ENCODE peak calls at places on chromosome 3, in four cellular contexts. A is fibroblast of lung, Y is WERI-Rb-1, O is HCT116. M is an unnamed sample.

GRCh38 chr3:71579301-71579933 is 4.1 kb downstream of the FOXP1 start:
- DNase-seq in A (peak; percentile 37), Y (no peak), O (no peak), M (no peak)

GRCh38 chr3:15982667-15983145 is 184.9 kb upstream of the ANKRD28 start:
- DNase-seq in O (peak; percentile 10), Y (no peak), A (peak; percentile 98), M (no peak)

GRCh38 chr3:29465836-29466235 is 185.0 kb downstream of the RBMS3 start:
- DNase-seq in Y (no peak), O (no peak), A (peak; percentile 78), M (no peak)

GRCh38 chr3:14299767-14300166 is 102.6 kb upstream of the SLC6A6 start:
- DNase-seq in O (no peak), A (no peak), Y (no peak), M (no peak)

GRCh38 chr3:73563896-73564582 is 60.7 kb downstream of the PDZRN3 start:
- DNase-seq in O (no peak), Y (no peak), A (peak; percentile 73), M (no peak)

GRCh38 chr3:87706176-87706575 is 352.6 kb downstream of the CGGBP1 start:
- DNase-seq in O (no peak), A (no peak), Y (no peak), M (no peak)

GRCh38 chr3:115875460-115875859 is 252.2 kb downstream of the GAP43 start:
- DNase-seq in Y (no peak), A (no peak), O (no peak), M (no peak)

GRCh38 chr3:64074091-64074490 is 50.8 kb upstream of the PSMD6 start:
- DNase-seq in Y (no peak), A (no peak), O (no peak), M (no peak)

GRCh38 chr3:5072100-5072816 is 49.8 kb upstream of the ARL8B start:
- DNase-seq in Y (no peak), O (no peak), A (no peak), M (peak; percentile 87)

GRCh38 chr3:52524752-52525661 is 8.7 kb downstream of the NT5DC2 start:
- DNase-seq in A (no peak), O (no peak), Y (no peak), M (peak; percentile 88)

GRCh38 chr3:29169456-29169855 is 111.4 kb upstream of the RBMS3 start:
- DNase-seq in A (no peak), Y (no peak), O (no peak), M (no peak)

GRCh38 chr3:29802057-29802456 is 521.2 kb downstream of the RBMS3 start:
- DNase-seq in O (no peak), A (no peak), Y (no peak), M (no peak)

GRCh38 chr3:50303038-50303815 is at the start of gene HYAL1:
- DNase-seq in A (no peak), O (peak; percentile 61), Y (peak; percentile 94), M (peak; percentile 54)

GRCh38 chr3:67037615-67038014 is 39.5 kb downstream of the KBTBD8 start:
- DNase-seq in A (no peak), O (no peak), Y (no peak), M (no peak)

GRCh38 chr3:156535162-156535627 is 19.7 kb downstream of the SSR3 start:
- DNase-seq in O (peak; percentile 56), Y (no peak), A (peak; percentile 100), M (no peak)

GRCh38 chr3:173007079-173007723 is 133.8 kb downstream of the SPATA16 start:
- DNase-seq in O (no peak), Y (no peak), A (no peak), M (no peak)

GRCh38 chr3:180802837-180803236 is 109.6 kb upstream of the FXR1 start:
- DNase-seq in O (peak; percentile 3), A (peak; percentile 9), Y (no peak), M (no peak)

GRCh38 chr3:71510485-71510884 is 73.0 kb downstream of the FOXP1 start:
- DNase-seq in A (peak; percentile 87), Y (no peak), O (no peak), M (no peak)

GRCh38 chr3:170689218-170689874 is 103.5 kb upstream of the SLC7A14 start:
- DNase-seq in A (peak; percentile 94), O (peak; percentile 16), Y (peak; percentile 17), M (peak; percentile 47)

GRCh38 chr3:111846717-111847116 is 12.3 kb upstream of the PHLDB2 start:
- DNase-seq in Y (no peak), A (peak; percentile 88), O (no peak), M (no peak)

GRCh38 chr3:51544011-51544775 is 5.7 kb downstream of the RAD54L2 start:
- DNase-seq in Y (no peak), A (no peak), O (no peak), M (no peak)

GRCh38 chr3:25663324-25664065 is 1.2 kb downstream of the TOP2B start:
- DNase-seq in A (peak; percentile 32), Y (peak; percentile 32), O (peak; percentile 8), M (no peak)

GRCh38 chr3:184176377-184177330 is 2.0 kb downstream of the AP2M1 start:
- DNase-seq in A (peak; percentile 94), Y (peak; percentile 94), O (peak; percentile 75), M (peak; percentile 93)

GRCh38 chr3:141335531-141336042 is 32.7 kb upstream of the ZBTB38 start:
- DNase-seq in Y (no peak), O (no peak), A (no peak), M (no peak)

GRCh38 chr3:126676919-126677705 is 22.2 kb upstream of the TXNRD3 start:
- DNase-seq in O (no peak), Y (no peak), A (peak; percentile 24), M (no peak)

GRCh38 chr3:179882322-179882721 is 154.4 kb downstream of the PEX5L start:
- DNase-seq in Y (no peak), O (no peak), A (peak; percentile 13), M (no peak)

GRCh38 chr3:46082849-46083248 is 55.6 kb upstream of the XCR1 start:
- DNase-seq in A (no peak), O (peak; percentile 39), Y (no peak), M (no peak)

GRCh38 chr3:129001101-129001816 is at the start of gene EFCC1:
- DNase-seq in A (peak; percentile 25), Y (no peak), O (no peak), M (no peak)

GRCh38 chr3:50395070-50395860 is 35.9 kb upstream of the TMEM115 start:
- DNase-seq in A (no peak), O (no peak), Y (no peak), M (no peak)

GRCh38 chr3:136250862-136251460 is 821 bp downstream of the PCCB start:
- DNase-seq in O (no peak), Y (peak; percentile 82), A (peak; percentile 64), M (peak; percentile 88)

GRCh38 chr3:37904614-37905047 is 43.0 kb downstream of the CTDSPL start:
- DNase-seq in Y (no peak), O (no peak), A (peak; percentile 70), M (no peak)

GRCh38 chr3:42612928-42613327 is 12.4 kb downstream of the NKTR start:
- DNase-seq in O (no peak), A (no peak), Y (no peak), M (no peak)

DNA sequence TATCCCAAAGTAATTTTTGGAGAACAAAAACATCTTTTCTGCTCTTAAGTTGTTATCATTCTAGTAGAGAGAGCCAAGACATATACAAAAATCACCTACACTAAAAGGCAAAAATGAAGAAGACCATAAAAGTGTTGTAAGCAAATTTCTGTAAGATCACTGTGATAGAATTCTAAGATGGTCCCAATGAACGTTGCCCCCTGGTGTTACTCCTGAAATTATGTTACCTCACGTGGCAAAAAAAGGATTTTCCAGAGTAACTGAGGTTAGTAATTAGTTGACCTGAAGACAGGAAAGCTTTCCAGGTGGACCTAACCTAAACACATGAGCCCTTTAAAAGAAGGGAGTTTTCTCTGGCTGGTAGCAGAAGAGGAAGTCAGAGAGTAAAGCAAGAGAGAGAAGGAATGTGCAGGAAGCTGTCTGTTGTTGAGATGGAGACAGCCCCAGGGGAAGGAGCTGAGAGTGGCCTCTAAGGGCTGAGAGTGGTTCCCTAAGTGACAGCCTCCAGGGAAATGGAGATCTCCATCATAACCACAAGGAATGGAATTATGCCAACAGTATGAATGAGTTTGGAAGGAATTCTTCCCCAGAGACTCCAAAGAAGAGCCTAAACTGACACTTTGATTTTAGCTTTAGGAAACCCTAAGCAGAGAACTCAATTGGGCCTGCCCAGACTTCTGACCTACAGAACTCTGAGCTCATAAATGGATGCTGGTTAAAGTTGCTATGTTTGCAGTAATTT is 205.9 kb downstream of the CD47 start:
- DNase-seq in A (peak; percentile 76), Y (no peak), O (no peak), M (no peak)
- TF ChIP-seq CTCF in A (no peak), Y (no peak), O (no peak), M (no peak)

GRCh38 chr3:59310736-59311135 is 260.9 kb upstream of the CFAP20DC start:
- DNase-seq in A (no peak), Y (no peak), O (no peak), M (no peak)

GRCh38 chr3:59306436-59306835 is 256.6 kb upstream of the CFAP20DC start:
- DNase-seq in O (no peak), A (no peak), Y (no peak), M (no peak)

GRCh38 chr3:59313365-59313764 is 263.5 kb upstream of the CFAP20DC start:
- DNase-seq in O (peak; percentile 28), A (no peak), Y (peak; percentile 68), M (no peak)

GRCh38 chr3:59308001-59308400 is 258.2 kb upstream of the CFAP20DC start:
- DNase-seq in A (no peak), Y (no peak), O (no peak), M (no peak)

DNA sequence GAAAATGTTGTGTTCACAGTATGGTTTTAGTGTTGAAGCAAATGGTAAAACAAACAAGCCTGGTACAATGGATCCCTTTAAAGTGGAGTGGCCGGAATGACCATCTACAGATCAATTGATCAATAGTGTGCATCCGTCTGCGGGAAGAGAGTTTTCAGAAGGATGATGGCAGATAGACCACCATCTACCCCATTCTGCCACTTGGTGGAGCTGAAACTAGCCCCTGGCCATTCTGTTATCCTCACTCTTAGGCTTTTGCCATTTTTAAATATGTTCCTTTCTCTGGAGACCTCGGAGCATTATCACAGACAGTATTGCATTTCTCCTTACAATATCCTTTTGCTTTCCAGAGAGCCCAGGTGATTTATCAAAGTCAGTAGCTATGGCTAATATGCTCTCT is 258.9 kb upstream of the CFAP20DC start:
- DNase-seq in A (no peak), O (no peak), Y (no peak), M (no peak)
- TF ChIP-seq CTCF in A (peak; percentile 16), O (no peak), Y (peak; percentile 45), M (no peak)

GRCh38 chr3:187295635-187296034 is 4.1 kb upstream of the MASP1 start:
- DNase-seq in O (no peak), A (no peak), Y (no peak), M (no peak)
- TF ChIP-seq CTCF in O (peak; percentile 12), A (peak; percentile 2), Y (peak; percentile 20), M (no peak)

GRCh38 chr3:177904661-177905060 is 631.6 kb upstream of the KCNMB2 start:
- DNase-seq in A (peak; percentile 84), O (no peak), Y (no peak), M (no peak)
- TF ChIP-seq CTCF in A (no peak), O (no peak), Y (no peak), M (no peak)

DNA sequence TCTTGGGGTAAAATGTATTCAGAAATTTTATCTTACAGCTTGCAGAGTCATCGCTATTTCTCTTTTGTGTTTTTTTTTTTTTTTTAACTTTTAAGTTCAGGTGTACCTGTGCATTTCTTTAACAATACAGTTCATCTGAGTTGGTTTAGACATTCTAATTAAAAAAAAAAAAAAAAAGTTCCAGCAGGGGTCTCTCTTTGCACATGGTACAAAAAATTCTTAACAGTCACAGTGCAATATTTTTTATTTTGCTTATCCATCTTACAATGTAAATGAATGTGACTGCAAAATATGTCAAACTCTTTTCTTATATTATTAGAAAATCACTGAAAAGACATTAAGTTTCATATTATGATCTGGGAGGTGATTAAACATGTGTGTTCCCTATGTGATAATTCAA is 47.5 kb upstream of the SLC9A9 start:
- DNase-seq in A (no peak), O (no peak), Y (no peak), M (no peak)
- TF ChIP-seq CTCF in A (peak; percentile 24), O (peak; percentile 28), Y (no peak), M (no peak)

M was measured in lower leg skin.